ENCODE peak calls at places on chromosome 1, in four cellular contexts. One of them, this sample, is unnamed.
A peak's percentile ranks its signal among the peaks of the same experiment; 100 is the strongest.

GRCh38 chr1:42144336-42145189 is 8.6 kb upstream of the GUCA2B start:
- DNase-seq in epithelial cell of esophagus: no peak
- DNase-seq in vagina: peak; percentile 72
- DNase-seq in RWPE1: no peak
- DNase-seq in this sample: no peak

GRCh38 chr1:47334765-47335435 is 1.3 kb downstream of the CMPK1 start:
- DNase-seq in epithelial cell of esophagus: no peak
- DNase-seq in vagina: no peak
- DNase-seq in RWPE1: no peak
- DNase-seq in this sample: no peak

GRCh38 chr1:231720652-231721325 is 94.2 kb downstream of the DISC1 start:
- DNase-seq in epithelial cell of esophagus: no peak
- DNase-seq in RWPE1: no peak
- DNase-seq in vagina: no peak
- DNase-seq in this sample: no peak

GRCh38 chr1:85656256-85656655 is 52.0 kb downstream of the ZNHIT6 start:
- DNase-seq in RWPE1: no peak
- DNase-seq in vagina: no peak
- DNase-seq in epithelial cell of esophagus: no peak
- DNase-seq in this sample: no peak

GRCh38 chr1:59100975-59101374 is 195.9 kb upstream of the FGGY start:
- DNase-seq in vagina: no peak
- DNase-seq in RWPE1: no peak
- DNase-seq in epithelial cell of esophagus: peak; percentile 31
- DNase-seq in this sample: no peak

GRCh38 chr1:23558140-23558871 is 995 bp downstream of the ID3 start:
- DNase-seq in vagina: no peak
- DNase-seq in epithelial cell of esophagus: peak; percentile 52
- DNase-seq in RWPE1: peak; percentile 54
- DNase-seq in this sample: no peak

GRCh38 chr1:176843352-176844297 is 320.9 kb downstream of the ASTN1 start:
- DNase-seq in epithelial cell of esophagus: peak; percentile 58
- DNase-seq in vagina: no peak
- DNase-seq in RWPE1: peak; percentile 30
- DNase-seq in this sample: peak; percentile 28

GRCh38 chr1:74280642-74281396 is 45.6 kb downstream of the TNNI3K start:
- DNase-seq in RWPE1: no peak
- DNase-seq in vagina: no peak
- DNase-seq in epithelial cell of esophagus: peak; percentile 0
- DNase-seq in this sample: no peak

GRCh38 chr1:247448107-247448778 is 9.7 kb downstream of the OR2B11 start:
- DNase-seq in vagina: peak; percentile 84
- DNase-seq in epithelial cell of esophagus: peak; percentile 64
- DNase-seq in RWPE1: peak; percentile 33
- DNase-seq in this sample: peak; percentile 34

DNA sequence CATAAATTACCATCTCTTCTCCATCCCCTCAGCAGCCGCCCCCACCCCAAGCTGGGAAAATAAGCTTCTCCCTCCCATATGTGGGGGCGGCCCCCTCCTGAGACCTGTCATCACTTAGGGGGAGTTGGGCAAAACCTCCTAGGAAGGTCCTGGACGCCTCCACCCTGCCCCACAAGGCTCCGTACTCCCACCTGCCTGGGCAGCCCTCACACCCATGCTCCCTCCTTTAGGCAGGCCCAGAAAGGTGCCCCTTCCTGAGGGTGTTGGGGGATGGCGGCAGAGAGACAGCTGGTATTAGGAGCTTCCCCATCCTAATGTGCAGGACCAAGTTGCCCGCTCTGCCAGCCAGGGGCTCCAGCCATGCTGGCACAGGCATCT is 57.0 kb downstream of the STUM start:
- DNase-seq in RWPE1: no peak
- DNase-seq in epithelial cell of esophagus: no peak
- DNase-seq in vagina: no peak
- DNase-seq in this sample: no peak
- TF ChIP-seq CTCF in RWPE1: no peak
- TF ChIP-seq CTCF in epithelial cell of esophagus: no peak
- TF ChIP-seq CTCF in vagina: no peak
- TF ChIP-seq CTCF in this sample: no peak

GRCh38 chr1:198075296-198075695 is 81.5 kb upstream of the NEK7 start:
- DNase-seq in RWPE1: no peak
- DNase-seq in epithelial cell of esophagus: no peak
- DNase-seq in vagina: no peak
- DNase-seq in this sample: no peak

GRCh38 chr1:198068280-198068679 is 88.5 kb upstream of the NEK7 start:
- DNase-seq in RWPE1: no peak
- DNase-seq in vagina: no peak
- DNase-seq in epithelial cell of esophagus: no peak
- DNase-seq in this sample: no peak

DNA sequence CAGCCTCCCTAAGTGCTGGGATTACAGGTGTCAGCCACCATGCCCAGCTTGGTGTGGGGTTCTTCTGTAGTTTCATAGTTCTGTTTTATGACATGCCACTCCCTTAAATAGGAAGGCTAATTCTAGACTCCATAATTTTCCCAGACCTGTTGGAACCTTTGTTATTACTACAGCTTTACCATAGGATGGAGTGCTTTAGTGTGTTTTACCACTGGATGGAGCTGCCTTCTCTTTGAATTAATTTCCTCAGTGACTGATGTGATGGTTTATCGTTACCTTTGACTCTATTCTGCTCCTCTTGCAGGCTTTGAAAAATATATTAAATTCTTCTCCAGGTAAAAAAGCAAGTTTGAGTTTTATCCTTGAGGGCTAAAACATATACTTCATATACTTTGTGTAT is 84.6 kb upstream of the NEK7 start:
- DNase-seq in epithelial cell of esophagus: peak; percentile 13
- DNase-seq in RWPE1: no peak
- DNase-seq in vagina: no peak
- DNase-seq in this sample: no peak
- TF ChIP-seq CTCF in epithelial cell of esophagus: peak; percentile 21
- TF ChIP-seq CTCF in RWPE1: no peak
- TF ChIP-seq CTCF in vagina: no peak
- TF ChIP-seq CTCF in this sample: no peak

DNA sequence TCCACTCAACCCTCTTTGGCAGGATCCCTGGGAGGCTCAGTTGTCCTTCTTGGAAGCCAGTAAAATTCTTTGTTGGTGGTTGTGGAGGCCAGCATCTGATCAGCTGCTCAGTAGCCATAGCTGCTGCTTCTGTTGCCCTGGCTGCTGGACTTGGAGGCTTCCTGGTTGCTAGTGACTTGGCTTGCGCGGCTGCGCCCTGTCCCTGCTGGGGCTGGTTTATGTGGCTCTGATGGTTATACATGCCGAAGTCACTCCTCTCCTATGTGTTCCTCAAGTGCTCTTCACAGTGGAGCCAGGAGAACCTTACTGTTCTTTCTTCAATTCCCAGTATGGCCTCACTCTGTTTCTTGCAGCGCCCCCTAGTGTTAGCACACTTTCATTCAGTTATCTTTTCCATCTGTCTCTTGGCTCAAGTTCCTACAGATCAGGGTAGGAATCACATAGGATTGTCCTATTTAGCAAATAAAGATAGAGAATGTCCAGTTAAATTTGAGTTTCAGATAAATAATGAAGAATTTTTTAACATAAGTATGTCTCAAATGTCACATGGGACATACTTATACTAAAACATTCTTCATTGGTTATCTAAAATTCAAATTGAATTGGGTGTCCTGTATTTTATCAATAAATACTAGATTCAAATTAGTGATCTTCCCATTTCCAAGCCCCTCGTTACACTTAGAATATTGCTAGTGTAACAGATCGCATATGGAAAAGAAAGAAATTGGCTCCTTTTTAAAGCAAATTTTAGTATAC is 176.5 kb downstream of the TGFB2 start:
- DNase-seq in epithelial cell of esophagus: peak; percentile 68
- DNase-seq in RWPE1: peak; percentile 17
- DNase-seq in vagina: no peak
- DNase-seq in this sample: peak; percentile 44
- TF ChIP-seq CTCF in epithelial cell of esophagus: peak; percentile 64
- TF ChIP-seq CTCF in RWPE1: peak; percentile 41
- TF ChIP-seq CTCF in vagina: no peak
- TF ChIP-seq CTCF in this sample: peak; percentile 61

GRCh38 chr1:12167493-12168429 is 970 bp downstream of the TNFRSF1B start:
- DNase-seq in epithelial cell of esophagus: no peak
- DNase-seq in vagina: no peak
- DNase-seq in RWPE1: no peak
- DNase-seq in this sample: no peak
- TF ChIP-seq CTCF in epithelial cell of esophagus: no peak
- TF ChIP-seq CTCF in vagina: no peak
- TF ChIP-seq CTCF in RWPE1: no peak
- TF ChIP-seq CTCF in this sample: no peak

GRCh38 chr1:154749078-154749760 is 120.9 kb downstream of the KCNN3 start:
- DNase-seq in epithelial cell of esophagus: peak; percentile 51
- DNase-seq in RWPE1: no peak
- DNase-seq in vagina: peak; percentile 81
- DNase-seq in this sample: no peak
- TF ChIP-seq CTCF in epithelial cell of esophagus: peak; percentile 26
- TF ChIP-seq CTCF in RWPE1: no peak
- TF ChIP-seq CTCF in vagina: no peak
- TF ChIP-seq CTCF in this sample: peak; percentile 42

GRCh38 chr1:226569879-226570547 is 21.4 kb downstream of the STUM start:
- DNase-seq in RWPE1: no peak
- DNase-seq in vagina: no peak
- DNase-seq in epithelial cell of esophagus: no peak
- DNase-seq in this sample: peak; percentile 45
- TF ChIP-seq CTCF in RWPE1: no peak
- TF ChIP-seq CTCF in vagina: no peak
- TF ChIP-seq CTCF in epithelial cell of esophagus: no peak
- TF ChIP-seq CTCF in this sample: peak; percentile 56

GRCh38 chr1:97190326-97190725 is 468.7 kb downstream of the PTBP2 start:
- DNase-seq in epithelial cell of esophagus: peak; percentile 71
- DNase-seq in vagina: no peak
- DNase-seq in RWPE1: peak; percentile 3
- DNase-seq in this sample: no peak

GRCh38 chr1:97186381-97186780 is 464.8 kb downstream of the PTBP2 start:
- DNase-seq in RWPE1: no peak
- DNase-seq in vagina: no peak
- DNase-seq in epithelial cell of esophagus: peak; percentile 24
- DNase-seq in this sample: no peak
- TF ChIP-seq CTCF in RWPE1: peak; percentile 8
- TF ChIP-seq CTCF in vagina: no peak
- TF ChIP-seq CTCF in epithelial cell of esophagus: no peak
- TF ChIP-seq CTCF in this sample: peak; percentile 25

GRCh38 chr1:50080904-50081586 is 27.7 kb upstream of the ELAVL4 start:
- DNase-seq in vagina: no peak
- DNase-seq in epithelial cell of esophagus: peak; percentile 24
- DNase-seq in RWPE1: no peak
- DNase-seq in this sample: no peak
- TF ChIP-seq CTCF in vagina: no peak
- TF ChIP-seq CTCF in epithelial cell of esophagus: peak; percentile 40
- TF ChIP-seq CTCF in RWPE1: no peak
- TF ChIP-seq CTCF in this sample: no peak

This sample was measured in neural crest cell.